ENCODE peak calls at places on chromosomes 2 and 18, in six cellular contexts. L is amniotic stem cell, F is cardiac fibroblast, X is AG08396, G is T-helper 2 cell, I is glutamatergic neuron. P is an unnamed sample.

GRCh38 chr2:7748717-7749415 is 831.7 kb downstream of the RNF144A start:
- DNase-seq in L (no peak), F (peak), X (no peak), G (no peak), I (no peak), P (no peak)

GRCh38 chr18:66616523-66616983 is 12.7 kb upstream of the CDH19 start:
- DNase-seq in L (no peak), F (peak), X (no peak), G (no peak), I (no peak), P (peak)

GRCh38 chr2:199273043-199273647 is 184.6 kb downstream of the SATB2 start:
- DNase-seq in L (no peak), F (peak), X (peak), G (no peak), I (no peak), P (no peak)

GRCh38 chr2:28979576-28980366 is 1.3 kb upstream of the TOGARAM2 start:
- DNase-seq in L (no peak), F (no peak), X (no peak), G (no peak), I (peak), P (no peak)

GRCh38 chr2:26674002-26674751 is 18.3 kb upstream of the KCNK3 start:
- DNase-seq in L (no peak), F (no peak), X (no peak), G (no peak), I (no peak), P (no peak)

GRCh38 chr2:109046925-109047508 is 58.0 kb upstream of the EDAR start:
- DNase-seq in L (no peak), F (no peak), X (no peak), G (no peak), I (no peak), P (no peak)

GRCh38 chr2:152585830-152586484 is 131.3 kb downstream of the PRPF40A start:
- DNase-seq in L (peak), F (peak), X (peak), G (no peak), I (no peak), P (peak)

GRCh38 chr2:233085037-233085838 is 25.1 kb downstream of the INPP5D start:
- DNase-seq in L (no peak), F (no peak), X (no peak), G (no peak), I (no peak), P (no peak)

GRCh38 chr18:58497845-58498244 is 131.0 kb downstream of the ALPK2 start:
- DNase-seq in L (no peak), F (peak), X (no peak), G (no peak), I (no peak), P (no peak)

GRCh38 chr2:118576109-118576855 is 271.2 kb downstream of the EN1 start:
- DNase-seq in L (no peak), F (peak), X (no peak), G (no peak), I (no peak), P (no peak)

GRCh38 chr18:35661483-35662146 is 80.1 kb downstream of the GALNT1 start:
- DNase-seq in L (no peak), F (no peak), X (no peak), G (no peak), I (no peak), P (no peak)

GRCh38 chr2:48332286-48332685 is 197.7 kb upstream of the STON1 start:
- DNase-seq in L (no peak), F (peak), X (no peak), G (no peak), I (no peak), P (no peak)

GRCh38 chr2:20027260-20027677 is 14.8 kb upstream of the MATN3 start:
- DNase-seq in L (no peak), F (no peak), X (no peak), G (no peak), I (no peak), P (no peak)

GRCh38 chr18:36829362-36830140 is 624 bp downstream of the KIAA1328 start:
- DNase-seq in L (no peak), F (peak), X (peak), G (no peak), I (peak), P (peak)

GRCh38 chr2:154623819-154624218 is 74.7 kb upstream of the KCNJ3 start:
- DNase-seq in L (no peak), F (peak), X (no peak), G (no peak), I (peak), P (peak)

GRCh38 chr2:46298522-46299351 is 1.5 kb downstream of the EPAS1 start:
- DNase-seq in L (no peak), F (peak), X (peak), G (no peak), I (peak), P (peak)

GRCh38 chr18:21344860-21345259 is 102.8 kb downstream of the GREB1L start:
- DNase-seq in L (no peak), F (no peak), X (no peak), G (no peak), I (no peak), P (no peak)

GRCh38 chr2:101463458-101463857 is 11.5 kb downstream of the RFX8 start:
- DNase-seq in L (no peak), F (no peak), X (no peak), G (no peak), I (no peak), P (no peak)

GRCh38 chr2:151845884-151846283 is 17.7 kb upstream of the ARL5A start:
- DNase-seq in L (no peak), F (no peak), X (no peak), G (no peak), I (no peak), P (no peak)

GRCh38 chr2:240014327-240014726 is 10.8 kb downstream of the NDUFA10 start:
- DNase-seq in L (no peak), F (no peak), X (no peak), G (no peak), I (no peak), P (no peak)

GRCh38 chr2:60071427-60071826 is 482.0 kb downstream of the BCL11A start:
- DNase-seq in L (no peak), F (no peak), X (no peak), G (no peak), I (no peak), P (no peak)

GRCh38 chr18:43271593-43272432 is 5.5 kb downstream of the SYT4 start:
- DNase-seq in L (peak), F (peak), X (peak), G (no peak), I (no peak), P (peak)

GRCh38 chr18:70289351-70290330 is 796 bp downstream of the SOCS6 start:
- DNase-seq in L (no peak), F (peak), X (peak), G (no peak), I (peak), P (peak)

GRCh38 chr2:8685697-8686358 is 4.0 kb downstream of the ID2 start:
- DNase-seq in L (no peak), F (peak), X (peak), G (peak), I (peak), P (peak)

GRCh38 chr2:235496239-235496621 is 2.4 kb downstream of the AGAP1 start:
- DNase-seq in L (no peak), F (peak), X (no peak), G (no peak), I (no peak), P (no peak)

GRCh38 chr2:225337183-225337582 is 62.3 kb upstream of the NYAP2 start:
- DNase-seq in L (peak), F (peak), X (peak), G (no peak), I (no peak), P (no peak)

GRCh38 chr18:5309888-5310470 is 14.5 kb upstream of the ZBTB14 start:
- DNase-seq in L (no peak), F (no peak), X (no peak), G (no peak), I (no peak), P (no peak)

GRCh38 chr2:218745160-218745558 is 34.5 kb downstream of the TTLL4 start:
- DNase-seq in L (no peak), F (peak), X (no peak), G (no peak), I (no peak), P (no peak)

GRCh38 chr2:216012830-216013079 is 596 bp downstream of the MREG start:
- DNase-seq in L (no peak), F (no peak), X (no peak), G (no peak), I (no peak), P (no peak)

GRCh38 chr2:193463016-193463415 is 1268.3 kb upstream of the TMEFF2 start:
- DNase-seq in L (peak), F (no peak), X (no peak), G (no peak), I (no peak), P (no peak)

GRCh38 chr2:40220177-40220925 is 231.5 kb downstream of the SLC8A1 start:
- DNase-seq in L (no peak), F (peak), X (peak), G (no peak), I (no peak), P (no peak)

GRCh38 chr2:226514895-226515294 is 284.7 kb downstream of the IRS1 start:
- DNase-seq in L (no peak), F (peak), X (peak), G (no peak), I (no peak), P (no peak)

GRCh38 chr18:70420151-70420898 is 131.5 kb downstream of the SOCS6 start:
- DNase-seq in L (no peak), F (peak), X (no peak), G (no peak), I (no peak), P (no peak)